ENCODE peak calls at places on chromosomes 6 and 20, in eight cellular contexts. G, Y, C, M, X, L, A and V are unnamed samples.

GRCh38 chr6:11275598-11275997 is 43.1 kb upstream of the NEDD9 start:
- DNase-seq in C (peak), Y (no peak), X (no peak), L (no peak), G (peak), A (no peak), M (no peak), V (no peak)

GRCh38 chr6:155171109-155171746 is 92.6 kb upstream of the CLDN20 start:
- DNase-seq in L (no peak), M (no peak), X (no peak), C (peak), A (no peak), Y (peak), G (no peak), V (peak)

GRCh38 chr6:35370124-35370741 is 27.9 kb downstream of the PPARD start:
- DNase-seq in Y (peak), X (peak), C (peak), G (peak), M (peak), L (no peak), A (peak), V (peak)

GRCh38 chr6:168884646-168885086 is 369.0 kb downstream of the THBS2 start:
- DNase-seq in L (peak), Y (peak), A (peak), M (no peak), C (peak), X (no peak), G (peak), V (peak)

GRCh38 chr6:137407816-137408215 is 86.4 kb downstream of the OLIG3 start:
- DNase-seq in A (no peak), L (no peak), C (no peak), Y (no peak), X (no peak), M (no peak), G (no peak), V (no peak)

GRCh38 chr6:36989264-36989663 is 3.3 kb upstream of the MTCH1 start:
- DNase-seq in A (no peak), M (no peak), C (no peak), G (no peak), Y (no peak), L (no peak), X (no peak), V (no peak)

GRCh38 chr6:166936079-166936787 is 20.1 kb downstream of the RNASET2 start:
- DNase-seq in L (no peak), G (no peak), C (no peak), Y (no peak), X (no peak), M (no peak), A (no peak), V (no peak)

GRCh38 chr20:20130399-20130798 is 78.1 kb downstream of the CFAP61 start:
- DNase-seq in X (no peak), L (no peak), A (no peak), G (no peak), Y (no peak), M (no peak), C (peak), V (no peak)

GRCh38 chr20:52598306-52598705 is 373.9 kb upstream of the TSHZ2 start:
- DNase-seq in A (no peak), L (no peak), C (no peak), G (no peak), M (no peak), X (no peak), Y (no peak), V (no peak)

GRCh38 chr6:44867561-44868334 is 460.4 kb upstream of the RUNX2 start:
- DNase-seq in A (no peak), G (no peak), L (no peak), M (no peak), X (no peak), C (no peak), Y (no peak), V (no peak)

GRCh38 chr20:62244644-62245108 is 6.4 kb downstream of the OSBPL2 start:
- DNase-seq in X (peak), Y (no peak), A (peak), C (no peak), L (no peak), M (no peak), G (peak), V (no peak)

GRCh38 chr6:107218142-107218541 is 102.8 kb upstream of the BEND3 start:
- DNase-seq in L (no peak), G (no peak), M (no peak), X (no peak), C (no peak), A (no peak), Y (no peak), V (no peak)

GRCh38 chr6:84652356-84653026 is 111.9 kb downstream of the TBX18 start:
- DNase-seq in C (peak), L (no peak), A (no peak), G (no peak), Y (no peak), X (no peak), M (no peak), V (no peak)

GRCh38 chr6:42038811-42039408 is 11.4 kb upstream of the TAF8 start:
- DNase-seq in C (no peak), L (no peak), A (no peak), M (no peak), X (no peak), G (no peak), Y (no peak), V (no peak)

GRCh38 chr6:53095716-53096115 is 30.5 kb downstream of the FBXO9 start:
- DNase-seq in Y (no peak), G (no peak), A (no peak), M (no peak), X (no peak), L (no peak), C (no peak), V (no peak)

GRCh38 chr20:54324041-54324440 is 116.2 kb downstream of the PFDN4 start:
- DNase-seq in C (no peak), M (no peak), A (no peak), X (no peak), Y (no peak), L (no peak), G (no peak), V (no peak)

GRCh38 chr20:1841554-1842140 is 53.6 kb upstream of the SIRPA start:
- DNase-seq in C (no peak), G (no peak), X (no peak), A (no peak), L (peak), M (no peak), Y (peak), V (no peak)

GRCh38 chr6:49415358-49415757 is 47.7 kb downstream of the MMUT start:
- DNase-seq in X (no peak), C (no peak), A (no peak), M (no peak), G (no peak), Y (no peak), L (no peak), V (no peak)

GRCh38 chr6:126117251-126117650 is 130.9 kb downstream of the TRMT11 start:
- DNase-seq in Y (no peak), A (no peak), C (no peak), M (no peak), L (no peak), G (no peak), X (no peak), V (no peak)

GRCh38 chr20:62425281-62426058 is 1.9 kb downstream of the RBBP8NL start:
- DNase-seq in C (no peak), L (no peak), X (no peak), M (no peak), Y (no peak), G (no peak), A (no peak), V (no peak)

GRCh38 chr20:1327241-1327653 is 1.7 kb downstream of the SDCBP2 start:
- DNase-seq in A (no peak), Y (peak), M (peak), G (peak), L (no peak), X (no peak), C (no peak), V (peak)

GRCh38 chr6:13733178-13733851 is 21.7 kb upstream of the RANBP9 start:
- DNase-seq in A (peak), X (peak), G (peak), M (peak), Y (peak), C (peak), L (peak), V (peak)

DNA sequence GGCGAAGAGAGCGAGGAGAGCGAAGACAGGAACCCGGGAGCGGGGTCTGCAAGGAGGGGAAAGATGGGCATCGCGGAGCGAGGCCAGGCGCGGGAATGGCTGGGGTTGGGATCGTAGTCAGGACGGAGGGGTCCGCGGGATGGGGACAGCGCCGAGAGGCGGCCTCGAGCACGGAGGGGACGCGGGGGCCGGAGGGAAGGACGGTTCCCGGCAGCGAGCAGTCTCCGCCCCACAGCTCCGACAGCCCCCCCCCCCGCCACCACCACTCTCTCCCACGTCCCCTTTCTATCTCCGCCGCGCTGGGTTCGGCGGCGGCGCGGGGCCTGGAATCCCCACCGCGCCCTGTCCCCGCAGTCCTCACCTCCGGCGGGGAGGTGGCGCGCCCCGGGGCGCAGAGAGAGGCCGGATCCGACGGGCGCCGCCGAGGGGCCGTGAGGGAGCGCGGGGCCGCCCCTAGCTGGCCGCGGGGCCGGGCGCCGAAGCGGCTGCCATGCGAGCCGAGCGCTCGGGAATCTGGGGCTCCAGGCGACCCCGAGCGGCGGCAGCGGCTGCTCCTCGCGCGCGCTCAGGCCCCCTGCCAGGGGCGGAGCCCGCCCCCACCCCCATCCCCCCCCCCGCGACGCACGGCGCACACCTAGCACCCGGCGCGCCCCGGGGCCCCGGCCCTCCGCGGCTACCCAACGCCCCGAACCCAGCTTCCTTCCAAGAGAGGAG is at the start of gene DLK2:
- DNase-seq in Y (no peak), X (no peak), M (no peak), L (no peak), C (no peak), A (no peak), G (peak), V (no peak)
- TF ChIP-seq POLR2A in Y (no peak), X (no peak), M (no peak), L (no peak), C (no peak), A (no peak), G (no peak), V (no peak)

DNA sequence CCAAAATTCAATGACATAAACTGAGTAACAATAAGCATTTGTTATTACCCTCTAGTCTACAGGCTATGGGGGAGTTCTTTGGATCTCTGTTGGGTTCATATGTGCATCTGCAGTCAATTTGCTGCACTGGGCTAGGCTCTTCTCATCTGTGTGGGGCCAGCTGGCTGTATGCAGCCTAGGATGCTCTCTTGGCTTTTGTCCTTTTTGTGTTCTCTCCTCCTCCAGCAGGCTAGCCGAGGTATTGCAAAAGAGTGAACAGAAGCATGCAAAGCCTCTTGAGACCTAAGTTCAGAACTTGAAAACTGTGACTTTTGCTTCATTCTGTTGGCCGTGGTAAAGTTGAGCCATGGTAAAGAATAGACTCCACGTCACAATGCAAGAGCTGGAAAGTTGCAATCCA is 62.8 kb upstream of the FOXO3 start:
- DNase-seq in M (no peak), G (peak), Y (no peak), L (no peak), X (no peak), A (no peak), C (peak), V (peak)
- TF ChIP-seq CTCF in M (no peak), G (peak), Y (no peak), L (no peak), X (no peak), A (no peak), C (peak), V (no peak)

GRCh38 chr20:32277361-32278198 is at the start of gene KIF3B:
- DNase-seq in G (peak), M (peak), A (peak), Y (peak), X (peak), L (peak), C (peak), V (peak)
- TF ChIP-seq POLR2A in G (no peak), M (no peak), A (no peak), Y (no peak), X (peak), L (peak), C (peak), V (peak)

DNA sequence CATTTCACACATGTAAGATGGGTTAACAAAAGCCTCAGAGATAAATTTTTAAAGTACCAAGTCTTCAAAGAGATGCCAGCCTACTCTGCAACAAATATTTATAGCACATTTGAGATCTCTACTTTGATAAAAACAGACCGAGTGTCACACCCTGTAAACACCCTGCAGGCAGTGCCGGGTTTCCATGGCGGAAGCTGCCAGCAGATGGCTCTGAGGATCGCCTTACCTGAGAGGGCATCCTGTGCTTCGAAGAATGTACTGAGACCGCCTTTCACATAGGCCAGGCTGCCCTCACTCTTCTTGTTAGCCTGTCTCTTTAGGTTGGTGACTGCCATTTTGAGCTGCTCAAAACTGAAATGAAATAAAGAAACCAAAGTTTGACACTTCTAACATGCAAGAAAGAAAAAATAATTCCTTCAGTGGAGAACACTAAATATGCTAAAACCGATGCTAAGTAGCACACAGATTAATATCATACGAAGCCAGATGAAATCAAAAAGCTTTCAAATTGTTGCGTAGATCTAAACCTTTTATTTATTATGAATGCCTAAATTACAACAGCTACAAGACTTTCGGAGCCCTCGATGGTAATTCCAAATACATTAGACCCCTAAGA is 39.3 kb downstream of the HUS1B start:
- DNase-seq in G (no peak), L (peak), C (peak), A (no peak), M (no peak), Y (no peak), X (peak), V (no peak)
- TF ChIP-seq CTCF in G (no peak), L (peak), C (peak), A (no peak), M (no peak), Y (no peak), X (peak), V (no peak)

GRCh38 chr6:56840467-56841371 is 114.2 kb upstream of the BEND6 start:
- DNase-seq in X (no peak), L (no peak), M (no peak), G (no peak), C (peak), A (no peak), Y (no peak), V (no peak)

GRCh38 chr6:56841751-56842150 is 113.2 kb upstream of the BEND6 start:
- DNase-seq in L (no peak), Y (no peak), C (no peak), G (no peak), M (no peak), A (no peak), X (no peak), V (no peak)

GRCh38 chr6:56843476-56844349 is 111.2 kb upstream of the BEND6 start:
- DNase-seq in Y (peak), M (no peak), A (peak), C (peak), G (peak), L (peak), X (peak), V (peak)

GRCh38 chr6:56841372-56841749 is 113.5 kb upstream of the BEND6 start:
- DNase-seq in Y (no peak), X (no peak), M (no peak), C (no peak), G (no peak), A (no peak), L (no peak), V (no peak)

GRCh38 chr6:56842602-56843475 is 112.1 kb upstream of the BEND6 start:
- DNase-seq in M (no peak), G (peak), X (peak), Y (peak), C (peak), A (no peak), L (no peak), V (peak)
- TF ChIP-seq POLR2A in M (no peak), G (peak), X (peak), Y (no peak), C (no peak), A (no peak), L (no peak), V (peak)

DNA sequence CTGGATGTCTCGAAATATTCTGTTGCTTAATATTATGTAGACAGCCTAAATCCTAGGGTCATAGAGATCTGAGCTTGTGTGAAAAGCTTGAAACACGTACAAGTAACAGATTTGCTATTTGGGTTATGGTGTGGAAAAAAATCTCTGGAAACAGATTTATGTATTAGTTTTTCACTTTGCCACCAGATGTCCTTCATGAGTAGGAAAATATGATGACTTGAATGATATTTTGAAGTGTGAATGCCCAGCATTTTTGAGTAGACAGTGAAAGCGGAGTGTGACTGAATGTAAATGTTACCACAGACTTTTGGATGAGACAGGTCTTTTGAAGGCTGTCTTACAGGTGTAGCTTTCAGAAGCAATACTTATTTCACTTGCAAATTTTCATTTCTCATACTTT is 4.2 kb upstream of the BMP6 start:
- DNase-seq in G (no peak), X (no peak), M (no peak), A (no peak), Y (no peak), L (no peak), C (peak), V (no peak)
- TF ChIP-seq CTCF in G (peak), X (peak), M (peak), A (no peak), Y (no peak), L (no peak), C (peak), V (peak)

DNA sequence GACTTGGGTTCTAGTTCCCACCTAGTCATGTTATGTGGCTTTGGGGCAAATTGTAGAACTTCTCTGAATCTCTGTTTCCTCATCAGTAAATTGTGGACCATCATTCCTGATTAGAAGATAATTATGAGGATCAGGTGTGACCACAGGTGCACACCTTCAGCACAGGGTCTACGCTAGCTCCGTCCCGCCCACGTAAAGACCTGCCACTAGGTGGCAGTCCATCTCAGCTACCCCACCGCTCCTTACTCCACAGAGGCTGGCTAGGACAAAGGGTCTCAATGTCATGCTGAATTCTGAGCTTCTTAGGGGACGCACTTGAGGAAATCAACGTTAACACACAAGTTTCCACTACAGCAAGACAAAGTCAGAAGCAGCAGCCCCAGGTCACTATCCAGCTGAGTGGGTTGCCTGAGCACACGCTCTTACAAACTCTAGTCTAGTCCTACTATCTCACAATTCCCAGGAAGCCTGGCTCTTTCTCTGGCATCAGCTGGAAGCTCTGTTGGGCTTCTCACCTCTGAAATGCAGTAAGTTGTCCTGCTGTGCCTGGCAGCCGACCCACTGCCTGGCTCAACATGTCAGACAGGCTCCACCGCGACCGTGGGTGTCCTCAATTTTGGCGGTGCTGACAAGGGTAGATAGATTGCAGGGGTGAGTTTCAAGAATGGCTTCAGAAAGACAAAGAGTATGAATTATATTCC is 2.0 kb upstream of the PLCG1 start:
- DNase-seq in L (peak), X (no peak), A (peak), C (peak), Y (no peak), M (no peak), G (peak), V (peak)
- TF ChIP-seq POLR2A in L (no peak), X (no peak), A (no peak), C (no peak), Y (no peak), M (no peak), G (no peak), V (no peak)